ENCODE peak calls at places on chromosomes 2 and 18, in ten cellular contexts. P is fibroblast of lung, C is neural progenitor cell, B is PC-3, F is astrocyte, N is GM12878, H is GM23248, L is endothelial cell of umbilical vein, R is HCT116, Q is DND-41. I is an unnamed sample. For H4K20me1, the result is how much of the 10 kb centered on the place peaks cover.

GRCh38 chr2:160651416-160652200 is 158.0 kb upstream of the RBMS1 start:
- DNase-seq in L (peak), F (peak), C (no peak), P (peak), B (peak), N (no peak), R (no peak), Q (no peak), H (peak), I (no peak)

GRCh38 chr18:4068552-4069158 is 386.5 kb downstream of the DLGAP1 start:
- DNase-seq in P (peak), N (peak), L (peak), B (peak), F (peak), R (peak), Q (peak), C (peak), H (peak), I (peak)

GRCh38 chr2:230011617-230012016 is 57.1 kb downstream of the SLC16A14 start:
- DNase-seq in L (no peak), F (peak), P (peak), R (no peak), Q (no peak), C (no peak), B (peak), H (peak), N (no peak), I (no peak)

GRCh38 chr2:56239437-56239836 is 55.6 kb downstream of the CCDC85A start:
- DNase-seq in L (peak), R (no peak), B (peak), F (peak), H (peak), C (no peak), Q (no peak), P (no peak), N (no peak), I (peak)

GRCh38 chr2:238700506-238701050 is 147.3 kb upstream of the TWIST2 start:
- DNase-seq in H (no peak), F (no peak), N (no peak), C (no peak), B (no peak), L (no peak), R (no peak), Q (no peak), P (no peak), I (no peak)

GRCh38 chr2:43025709-43026290 is 200.6 kb downstream of the ZFP36L2 start:
- DNase-seq in F (no peak), P (no peak), N (no peak), C (no peak), H (no peak), B (no peak), Q (no peak), L (no peak), R (no peak), I (no peak)

GRCh38 chr2:10525573-10526265 is 77.6 kb upstream of the ODC1 start:
- DNase-seq in R (no peak), Q (no peak), C (no peak), P (no peak), F (no peak), N (no peak), H (no peak), L (no peak), B (no peak), I (no peak)

GRCh38 chr2:203694186-203694585 is 12.3 kb upstream of the CD28 start:
- DNase-seq in L (no peak), F (no peak), H (no peak), N (no peak), R (no peak), B (no peak), P (no peak), C (no peak), Q (no peak), I (no peak)

GRCh38 chr2:165147201-165148045 is 56.4 kb downstream of the SCN3A start:
- DNase-seq in Q (no peak), R (no peak), B (peak), P (no peak), N (no peak), F (no peak), L (no peak), H (no peak), C (no peak), I (no peak)

GRCh38 chr18:21275645-21276044 is 33.6 kb downstream of the GREB1L start:
- DNase-seq in P (no peak), H (no peak), B (no peak), Q (no peak), N (no peak), L (no peak), F (no peak), R (no peak), C (no peak), I (no peak)

GRCh38 chr18:7459851-7460774 is 107.0 kb upstream of the PTPRM start:
- DNase-seq in F (no peak), P (no peak), B (no peak), Q (no peak), H (peak), N (no peak), L (no peak), C (peak), R (no peak), I (no peak)

GRCh38 chr2:79801082-79801481 is 288.2 kb downstream of the CTNNA2 start:
- DNase-seq in Q (no peak), P (no peak), F (no peak), N (no peak), H (no peak), B (no peak), C (no peak), L (no peak), R (no peak), I (no peak)

GRCh38 chr2:53629527-53629926 is 138.1 kb upstream of the CHAC2 start:
- DNase-seq in N (no peak), C (peak), H (no peak), F (no peak), B (no peak), L (no peak), R (no peak), Q (no peak), P (no peak), I (no peak)

GRCh38 chr2:11850082-11850481 is 103.7 kb downstream of the LPIN1 start:
- DNase-seq in C (peak), H (no peak), R (no peak), Q (no peak), L (no peak), B (no peak), P (no peak), F (no peak), N (no peak), I (no peak)

GRCh38 chr18:10100236-10100635 is 186.4 kb downstream of the VAPA start:
- DNase-seq in B (no peak), N (no peak), L (no peak), Q (no peak), P (no peak), H (no peak), R (no peak), F (no peak), C (no peak), I (no peak)

GRCh38 chr18:35042389-35043066 is 1.3 kb downstream of the MAPRE2 start:
- DNase-seq in Q (no peak), L (peak), B (no peak), P (no peak), N (no peak), F (peak), C (no peak), H (peak), R (no peak), I (no peak)

GRCh38 chr2:16217271-16217670 is 276.9 kb downstream of the MYCN start:
- DNase-seq in L (no peak), F (no peak), P (no peak), Q (no peak), N (no peak), B (no peak), C (no peak), R (no peak), H (no peak), I (no peak)

GRCh38 chr2:28343971-28344715 is 48.5 kb upstream of the FOSL2 start:
- DNase-seq in H (no peak), N (no peak), Q (no peak), C (no peak), L (no peak), F (no peak), P (no peak), R (no peak), B (no peak), I (no peak)

GRCh38 chr2:207952564-207953345 is 72.6 kb downstream of the PLEKHM3 start:
- DNase-seq in N (no peak), B (no peak), L (no peak), C (no peak), P (no peak), Q (no peak), H (no peak), R (no peak), F (no peak), I (no peak)

GRCh38 chr18:57710226-57710625 is 88.6 kb upstream of the NARS1 start:
- DNase-seq in H (no peak), C (no peak), N (no peak), R (no peak), B (no peak), L (no peak), P (no peak), F (no peak), Q (no peak), I (no peak)
- H4K20me1 ChIP-seq in H (under half), C (under half), N (under half), R (under half), B (under half), L (under half), P (under half), F (half or more), Q (under half), I (under half)

GRCh38 chr2:63051795-63052333 is 1.2 kb downstream of the OTX1 start:
- DNase-seq in Q (no peak), B (no peak), L (no peak), N (no peak), C (peak), P (no peak), H (no peak), F (no peak), R (no peak), I (no peak)

GRCh38 chr2:63053235-63053888 is 2.7 kb downstream of the OTX1 start:
- DNase-seq in Q (no peak), C (peak), F (no peak), R (no peak), H (no peak), L (no peak), B (no peak), N (no peak), P (no peak), I (no peak)

GRCh38 chr2:63050916-63051794 is 525 bp downstream of the OTX1 start:
- DNase-seq in R (no peak), Q (peak), C (peak), F (no peak), H (peak), B (peak), N (no peak), L (no peak), P (no peak), I (peak)

GRCh38 chr2:63053889-63054725 is 3.5 kb downstream of the OTX1 start:
- DNase-seq in C (peak), N (no peak), B (no peak), H (peak), R (no peak), P (no peak), F (no peak), Q (no peak), L (peak), I (no peak)

GRCh38 chr2:63052411-63053234 is 2.0 kb downstream of the OTX1 start:
- DNase-seq in C (peak), H (no peak), F (no peak), Q (no peak), R (no peak), B (no peak), P (no peak), N (no peak), L (no peak), I (no peak)
- TF ChIP-seq EZH2 in C (no peak), H (no peak), F (no peak), Q (no peak), R (no peak), B (no peak), P (no peak), N (no peak), L (no peak), I (no peak)

GRCh38 chr2:178325268-178325667 is 125.7 kb downstream of the PRKRA start:
- DNase-seq in Q (no peak), F (no peak), R (no peak), C (no peak), B (no peak), L (no peak), N (no peak), P (no peak), H (no peak), I (no peak)

GRCh38 chr2:178324072-178324471 is 126.9 kb downstream of the PRKRA start:
- DNase-seq in F (no peak), L (no peak), B (no peak), P (no peak), C (no peak), R (no peak), Q (no peak), N (no peak), H (no peak), I (no peak)

GRCh38 chr2:178328037-178328436 is 122.9 kb downstream of the PRKRA start:
- DNase-seq in C (no peak), F (peak), R (no peak), B (no peak), P (peak), Q (no peak), L (peak), H (peak), N (no peak), I (no peak)

GRCh38 chr2:178330175-178331021 is 120.6 kb downstream of the PRKRA start:
- DNase-seq in N (no peak), H (no peak), B (no peak), L (no peak), R (no peak), Q (no peak), C (no peak), P (no peak), F (no peak), I (no peak)

DNA sequence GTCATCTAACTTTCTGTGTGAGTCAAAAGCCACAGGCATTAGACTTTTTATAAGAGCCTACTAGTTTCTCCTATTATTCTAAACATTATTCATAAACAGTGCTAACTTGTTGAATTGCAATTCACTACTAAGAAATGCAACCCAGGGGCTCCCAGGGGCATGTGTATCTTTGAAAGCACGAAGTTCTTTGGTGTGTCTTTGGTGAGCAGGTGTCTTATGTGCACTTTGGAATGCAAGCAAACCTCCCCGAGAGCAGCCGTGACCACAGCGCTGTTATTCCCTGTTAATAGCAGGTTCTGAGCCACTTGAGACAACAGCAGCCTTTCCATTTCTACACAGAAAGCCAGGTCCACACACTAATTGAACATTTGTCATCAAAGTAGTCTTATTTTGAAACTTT is 123.5 kb downstream of the PRKRA start:
- DNase-seq in H (no peak), N (no peak), C (no peak), Q (no peak), P (no peak), L (no peak), R (no peak), F (peak), B (no peak), I (no peak)
- H3K9ac ChIP-seq in H (no peak), N (no peak), C (no peak), Q (no peak), P (no peak), L (no peak), R (no peak), F (no peak), B (no peak), I (no peak)

DNA sequence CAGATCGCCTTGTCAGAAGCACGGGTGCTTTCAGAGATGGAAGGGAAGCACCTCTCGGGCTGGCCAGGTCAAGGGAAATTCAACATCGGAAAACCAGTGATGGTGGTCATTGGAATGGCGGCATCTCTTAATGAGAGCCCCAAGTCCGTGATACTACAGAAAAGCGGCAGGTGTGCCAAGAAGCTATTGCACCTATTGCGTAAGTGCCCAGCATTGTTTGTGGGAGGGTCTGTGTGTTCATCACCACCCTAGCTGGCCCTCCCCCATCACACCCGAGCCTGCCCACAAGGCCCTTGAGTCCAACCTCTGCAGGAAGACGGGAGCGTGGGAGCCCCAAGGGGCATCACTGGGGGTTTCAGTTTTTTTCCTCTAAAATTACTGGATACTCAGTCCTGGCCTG is 100.7 kb downstream of the DGKD start:
- DNase-seq in F (no peak), Q (no peak), H (no peak), L (no peak), B (no peak), R (no peak), N (no peak), C (no peak), P (no peak), I (no peak)
- H4K20me1 ChIP-seq in F (under half), Q (under half), H (under half), L (under half), B (under half), R (under half), N (under half), C (under half), P (under half), I (under half)

GRCh38 chr2:135782231-135782630 is 40.6 kb downstream of the UBXN4 start:
- DNase-seq in Q (no peak), L (no peak), H (no peak), C (no peak), R (no peak), B (no peak), F (no peak), N (no peak), P (no peak), I (no peak)
- TF ChIP-seq EZH2 in Q (no peak), L (no peak), H (no peak), C (no peak), R (no peak), B (no peak), F (no peak), N (no peak), P (no peak), I (no peak)

DNA sequence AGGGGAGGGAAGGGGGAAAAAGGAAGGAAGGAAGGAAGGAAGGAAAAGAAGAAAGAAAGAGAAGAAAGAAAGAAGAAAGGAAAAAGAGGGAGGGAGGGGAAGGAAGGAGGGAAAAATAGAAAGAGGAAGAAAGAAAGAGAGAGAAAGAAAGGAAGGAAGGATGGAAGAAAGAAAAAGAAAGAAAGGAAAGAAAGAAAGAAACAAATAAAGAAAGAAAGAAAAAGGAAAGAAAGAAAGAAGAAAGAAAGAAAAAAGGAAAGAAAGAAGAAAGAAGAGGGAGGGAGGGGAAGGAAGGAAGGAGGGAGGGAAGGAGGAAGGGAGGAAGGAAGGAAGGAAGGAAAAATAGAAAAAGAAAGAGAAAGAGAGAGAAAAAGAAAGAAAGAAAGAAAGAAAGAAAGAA is 315.8 kb upstream of the PIK3C3 start:
- DNase-seq in H (no peak), F (no peak), P (no peak), C (no peak), B (no peak), Q (no peak), R (no peak), L (no peak), N (no peak), I (no peak)
- H3K9ac ChIP-seq in H (no peak), F (no peak), P (no peak), C (no peak), B (no peak), Q (no peak), R (no peak), L (no peak), N (no peak), I (no peak)

GRCh38 chr2:197234792-197235191 is 75.8 kb downstream of the ANKRD44 start:
- DNase-seq in Q (no peak), R (no peak), B (no peak), P (no peak), C (peak), N (no peak), H (no peak), L (no peak), F (no peak), I (no peak)
- H4K20me1 ChIP-seq in Q (under half), R (under half), B (under half), P (under half), C (under half), N (under half), H (under half), L (under half), F (under half), I (under half)